ENCODE peak calls at places on chromosomes 12 and 14, in four cellular contexts. V is choroid plexus epithelial cell, P is MM.1S, K is neural progenitor cell. O is an unnamed sample.

GRCh38 chr12:12482150-12482761 is 80.4 kb downstream of the DUSP16 start:
- DNase-seq in P (no peak), V (no peak), K (no peak), O (no peak)

GRCh38 chr12:6821271-6821673 is 349 bp upstream of the GPR162 start:
- DNase-seq in V (peak), P (no peak), K (peak), O (peak)

GRCh38 chr14:50773632-50774541 is 57.1 kb downstream of the NIN start:
- DNase-seq in V (peak), P (no peak), K (peak), O (peak)

GRCh38 chr12:126760109-126760508 is 1506.9 kb upstream of the TMEM132C start:
- DNase-seq in P (no peak), V (no peak), K (no peak), O (no peak)

GRCh38 chr12:6765048-6765633 is 1.0 kb upstream of the PTMS start:
- DNase-seq in K (peak), V (no peak), P (no peak), O (no peak)

GRCh38 chr12:101209319-101210302 is at the start of gene SLC5A8:
- DNase-seq in K (peak), P (no peak), V (no peak), O (no peak)

GRCh38 chr12:127501916-127502315 is 765.1 kb upstream of the TMEM132C start:
- DNase-seq in V (no peak), K (no peak), P (no peak), O (no peak)

GRCh38 chr12:52952082-52952801 is 3.3 kb downstream of the KRT18 start:
- DNase-seq in K (no peak), P (no peak), V (no peak), O (no peak)

GRCh38 chr12:43407816-43408645 is 144.0 kb downstream of the ADAMTS20 start:
- DNase-seq in P (no peak), V (peak), K (no peak), O (no peak)

GRCh38 chr14:93112891-93113677 is 2.6 kb downstream of the ITPK1 start:
- DNase-seq in P (peak), V (peak), K (peak), O (peak)

GRCh38 chr14:103542545-103543088 is 13.6 kb downstream of the TRMT61A start:
- DNase-seq in P (no peak), V (no peak), K (peak), O (no peak)

GRCh38 chr14:59900536-59900935 is 19.4 kb upstream of the LRRC9 start:
- DNase-seq in P (no peak), K (no peak), V (no peak), O (no peak)

GRCh38 chr14:73714656-73715081 is 485 bp upstream of the PNMA1 start:
- DNase-seq in V (no peak), K (no peak), P (no peak), O (no peak)

GRCh38 chr14:34234258-34234657 is 227.8 kb downstream of the SPTSSA start:
- DNase-seq in K (no peak), P (no peak), V (no peak), O (no peak)

GRCh38 chr12:68904351-68904982 is 28.5 kb downstream of the CPM start:
- DNase-seq in P (no peak), K (no peak), V (peak), O (no peak)

GRCh38 chr14:99342906-99343305 is 70.9 kb upstream of the BCL11B start:
- DNase-seq in K (no peak), V (no peak), P (no peak), O (no peak)

GRCh38 chr12:28051516-28052456 is 79.3 kb upstream of the PTHLH start:
- DNase-seq in K (no peak), V (peak), P (no peak), O (no peak)

GRCh38 chr12:8562310-8562709 is 21.6 kb upstream of the CLEC4E start:
- DNase-seq in V (no peak), K (no peak), P (peak), O (no peak)

GRCh38 chr14:99134333-99135046 is 137.5 kb downstream of the BCL11B start:
- DNase-seq in V (no peak), P (no peak), K (no peak), O (no peak)

GRCh38 chr12:6943387-6943718 is 263 bp upstream of the RNU7-1 start:
- DNase-seq in K (peak), V (peak), P (peak), O (peak)

GRCh38 chr12:110582286-110583136 is 607 bp downstream of the PPTC7 start:
- DNase-seq in K (peak), P (peak), V (peak), O (no peak)

GRCh38 chr14:77547512-77547911 is 48.9 kb upstream of the ISM2 start:
- DNase-seq in P (no peak), K (no peak), V (no peak), O (no peak)
- TF ChIP-seq CTCF in P (no peak), K (peak), V (peak), O (peak)

GRCh38 chr12:15731940-15732339 is 57.2 kb downstream of the EPS8 start:
- DNase-seq in V (no peak), K (no peak), P (no peak), O (no peak)
- TF ChIP-seq CTCF in V (no peak), K (no peak), P (no peak), O (no peak)

GRCh38 chr14:91059576-91060471 is 617 bp downstream of the RPS6KA5 start:
- DNase-seq in P (peak), V (peak), K (peak), O (no peak)

GRCh38 chr14:91063119-91063518 is 2.7 kb upstream of the RPS6KA5 start:
- DNase-seq in V (no peak), P (peak), K (no peak), O (no peak)

GRCh38 chr14:91061309-91061887 is 957 bp upstream of the RPS6KA5 start:
- DNase-seq in P (no peak), V (no peak), K (no peak), O (no peak)

GRCh38 chr14:91062600-91062999 is 2.2 kb upstream of the RPS6KA5 start:
- DNase-seq in K (no peak), P (no peak), V (no peak), O (no peak)

GRCh38 chr14:91060472-91061308 is at the start of gene RPS6KA5:
- DNase-seq in K (peak), P (peak), V (peak), O (peak)
- TF ChIP-seq CTCF in K (no peak), P (no peak), V (no peak), O (no peak)

GRCh38 chr14:39033371-39033770 is 69.7 kb downstream of the SEC23A start:
- DNase-seq in K (peak), V (no peak), P (no peak), O (no peak)

GRCh38 chr14:39038542-39038941 is 64.5 kb downstream of the SEC23A start:
- DNase-seq in P (no peak), V (no peak), K (no peak), O (no peak)

GRCh38 chr14:39035336-39035735 is 67.7 kb downstream of the SEC23A start:
- DNase-seq in K (no peak), V (no peak), P (no peak), O (no peak)

GRCh38 chr14:39036760-39037159 is 66.3 kb downstream of the SEC23A start:
- DNase-seq in P (no peak), V (no peak), K (no peak), O (no peak)

DNA sequence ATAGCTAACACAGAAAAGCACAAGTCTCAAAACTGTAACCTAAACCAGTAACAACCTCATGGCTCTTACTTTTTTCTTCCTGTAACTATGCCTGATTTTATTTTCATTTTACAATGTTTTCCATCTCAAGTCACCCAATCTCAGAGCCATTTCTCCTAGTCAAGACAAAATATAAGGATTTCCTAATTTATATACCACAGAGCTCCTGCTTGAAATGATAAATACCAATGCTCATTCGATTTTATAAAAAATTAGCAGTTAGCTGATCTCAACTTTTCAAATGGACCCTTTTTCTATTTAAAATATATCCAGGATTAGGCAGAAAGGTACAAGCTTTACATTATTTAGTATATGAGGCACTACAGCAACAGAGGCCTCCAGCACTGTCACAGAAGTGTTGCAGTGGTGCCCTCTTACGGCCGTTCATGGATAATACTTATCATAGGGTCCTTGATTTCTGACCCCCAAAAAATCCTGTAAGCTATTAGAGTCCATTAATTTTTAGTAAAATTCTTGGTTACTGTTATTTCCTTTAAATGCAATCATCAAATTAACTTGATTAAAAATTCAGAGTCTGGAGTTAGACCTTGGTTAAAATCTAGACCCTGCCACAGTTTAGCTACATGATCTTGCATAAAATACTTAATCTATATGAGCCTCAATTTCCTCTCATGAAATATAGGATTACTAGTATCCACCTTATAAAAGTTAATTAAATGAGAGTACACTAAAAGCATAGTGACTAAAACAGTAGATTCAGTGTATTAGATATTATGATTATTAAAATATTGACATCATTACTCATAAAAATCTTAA is 68.3 kb downstream of the SEC23A start:
- DNase-seq in P (no peak), K (peak), V (peak), O (no peak)
- TF ChIP-seq CTCF in P (no peak), K (peak), V (peak), O (no peak)

GRCh38 chr14:56247495-56248087 is 129.4 kb downstream of the PELI2 start:
- DNase-seq in V (peak), P (no peak), K (no peak), O (no peak)
- TF ChIP-seq CTCF in V (peak), P (no peak), K (peak), O (no peak)

GRCh38 chr14:61569308-61569707 is 126.0 kb upstream of the HIF1A start:
- DNase-seq in K (no peak), V (no peak), P (no peak), O (no peak)
- TF ChIP-seq CTCF in K (no peak), V (no peak), P (no peak), O (no peak)

GRCh38 chr14:56002876-56003625 is 115.2 kb upstream of the PELI2 start:
- DNase-seq in P (peak), V (no peak), K (peak), O (no peak)

GRCh38 chr14:56004807-56005579 is 113.2 kb upstream of the PELI2 start:
- DNase-seq in K (peak), V (peak), P (no peak), O (peak)

GRCh38 chr14:56004323-56004722 is 113.9 kb upstream of the PELI2 start:
- DNase-seq in V (peak), P (no peak), K (no peak), O (no peak)

GRCh38 chr14:56008160-56008559 is 110.1 kb upstream of the PELI2 start:
- DNase-seq in V (no peak), P (no peak), K (no peak), O (no peak)

GRCh38 chr14:56005580-56006053 is 112.6 kb upstream of the PELI2 start:
- DNase-seq in V (no peak), K (no peak), P (no peak), O (no peak)
- TF ChIP-seq CTCF in V (no peak), K (no peak), P (no peak), O (no peak)

GRCh38 chr12:76080729-76081415 is 3.6 kb downstream of the NAP1L1 start:
- DNase-seq in P (no peak), K (peak), V (peak), O (no peak)
- TF ChIP-seq CTCF in P (peak), K (peak), V (peak), O (peak)

GRCh38 chr12:76199808-76200207 is 115.3 kb upstream of the NAP1L1 start:
- DNase-seq in P (no peak), K (no peak), V (peak), O (peak)

GRCh38 chr12:76201758-76202157 is 117.3 kb upstream of the NAP1L1 start:
- DNase-seq in V (peak), P (no peak), K (no peak), O (no peak)

GRCh38 chr12:76198839-76199238 is 114.4 kb upstream of the NAP1L1 start:
- DNase-seq in P (no peak), K (no peak), V (no peak), O (no peak)

GRCh38 chr12:76202621-76203020 is 118.1 kb upstream of the NAP1L1 start:
- DNase-seq in V (no peak), P (no peak), K (no peak), O (no peak)

DNA sequence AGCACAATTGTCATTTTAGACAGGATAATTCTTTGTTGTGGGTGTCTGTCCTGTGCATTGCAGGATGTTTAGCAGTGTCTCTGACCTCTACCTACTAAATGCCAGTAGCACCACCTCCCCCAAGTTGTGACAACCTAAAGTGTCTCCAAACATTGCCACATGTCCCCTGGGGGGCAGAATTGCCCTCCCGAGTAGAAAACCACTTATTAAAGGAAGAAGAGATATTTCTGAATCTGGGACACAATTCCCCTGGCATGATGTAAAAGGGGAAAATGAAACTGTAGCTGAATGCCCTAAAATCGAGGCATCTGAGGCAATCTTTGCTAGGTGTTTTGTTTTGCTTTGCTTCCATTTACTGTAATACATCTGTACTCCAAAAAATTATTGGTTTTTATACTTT is 116.8 kb upstream of the NAP1L1 start:
- DNase-seq in P (no peak), V (no peak), K (no peak), O (no peak)
- TF ChIP-seq CTCF in P (no peak), V (no peak), K (no peak), O (no peak)